ENCODE peak calls at places on chromosomes 16 and 17, in seven cellular contexts. I is cardiac fibroblast, N is GM13977, W is right lobe of liver, K is cardiac muscle cell, X is foreskin fibroblast, D is thyroid gland. G is an unnamed sample.

GRCh38 chr16:75477680-75478473 is 13.4 kb upstream of the TMEM170A start:
- DNase-seq in N (no peak), X (no peak), W (no peak), D (peak), K (no peak), I (no peak), G (no peak)

GRCh38 chr16:1895068-1895467 is 23.1 kb upstream of the MEIOB start:
- DNase-seq in N (no peak), X (no peak), D (no peak), K (no peak), I (no peak), W (no peak), G (no peak)

GRCh38 chr16:75305364-75306101 is 54.1 kb upstream of the BCAR1 start:
- DNase-seq in K (peak), N (peak), X (peak), I (peak), W (peak), D (peak), G (peak)

GRCh38 chr16:49588729-49589384 is 215.3 kb downstream of the C16orf78 start:
- DNase-seq in I (peak), X (peak), D (no peak), N (no peak), K (no peak), W (no peak), G (no peak)

GRCh38 chr17:6752068-6752909 is 3.6 kb upstream of the XAF1 start:
- DNase-seq in N (no peak), I (peak), X (peak), K (no peak), D (no peak), W (peak), G (peak)

GRCh38 chr17:80260791-80261158 is at the start of gene RNF213:
- DNase-seq in X (peak), K (peak), I (peak), N (peak), D (peak), W (peak), G (no peak)

GRCh38 chr17:81489012-81489968 is 23.3 kb downstream of the ACTG1 start:
- DNase-seq in W (no peak), K (no peak), N (no peak), D (no peak), X (no peak), I (no peak), G (no peak)

GRCh38 chr16:5333991-5334390 is 236.4 kb upstream of the EEF2KMT start:
- DNase-seq in N (no peak), W (no peak), K (no peak), I (no peak), X (no peak), D (no peak), G (no peak)

GRCh38 chr16:24580665-24581064 is 41.3 kb downstream of the RBBP6 start:
- DNase-seq in W (no peak), K (no peak), I (peak), X (peak), N (peak), D (no peak), G (peak)

GRCh38 chr17:76038050-76038449 is 10.9 kb upstream of the EVPL start:
- DNase-seq in D (no peak), N (no peak), X (peak), I (no peak), K (no peak), W (no peak), G (no peak)

GRCh38 chr17:67069591-67070136 is 25.3 kb downstream of the CACNG1 start:
- DNase-seq in X (no peak), D (no peak), N (no peak), W (no peak), K (no peak), I (no peak), G (no peak)

GRCh38 chr17:18008496-18009268 is 30.3 kb downstream of the ATPAF2 start:
- DNase-seq in I (no peak), X (peak), W (no peak), K (no peak), D (no peak), N (no peak), G (no peak)
- TF ChIP-seq CTCF in I (no peak), X (no peak), W (no peak), K (no peak), D (no peak), N (no peak), G (no peak)

GRCh38 chr17:63573634-63574033 is 23.4 kb downstream of the DCAF7 start:
- DNase-seq in I (peak), D (no peak), N (no peak), K (no peak), W (no peak), X (no peak), G (no peak)
- TF ChIP-seq CTCF in I (peak), D (no peak), N (peak), K (peak), W (peak), X (peak), G (peak)

GRCh38 chr17:40442392-40443195 is 656 bp upstream of the IGFBP4 start:
- DNase-seq in K (no peak), D (peak), X (peak), W (no peak), I (peak), N (no peak), G (no peak)
- TF ChIP-seq CTCF in K (no peak), D (peak), X (no peak), W (peak), I (no peak), N (no peak), G (no peak)

GRCh38 chr17:55545765-55546164 is 34.5 kb upstream of the SMIM36 start:
- DNase-seq in W (no peak), X (no peak), D (no peak), N (no peak), I (no peak), K (no peak), G (no peak)

GRCh38 chr17:55546481-55546880 is 35.2 kb upstream of the SMIM36 start:
- DNase-seq in D (no peak), I (no peak), W (no peak), N (no peak), X (no peak), K (no peak), G (no peak)

GRCh38 chr17:55543709-55544108 is 32.5 kb upstream of the SMIM36 start:
- DNase-seq in K (no peak), X (no peak), N (no peak), D (no peak), W (no peak), I (no peak), G (no peak)

GRCh38 chr17:55547027-55547670 is 35.9 kb upstream of the SMIM36 start:
- DNase-seq in I (no peak), D (no peak), K (no peak), W (no peak), X (peak), N (no peak), G (no peak)

DNA sequence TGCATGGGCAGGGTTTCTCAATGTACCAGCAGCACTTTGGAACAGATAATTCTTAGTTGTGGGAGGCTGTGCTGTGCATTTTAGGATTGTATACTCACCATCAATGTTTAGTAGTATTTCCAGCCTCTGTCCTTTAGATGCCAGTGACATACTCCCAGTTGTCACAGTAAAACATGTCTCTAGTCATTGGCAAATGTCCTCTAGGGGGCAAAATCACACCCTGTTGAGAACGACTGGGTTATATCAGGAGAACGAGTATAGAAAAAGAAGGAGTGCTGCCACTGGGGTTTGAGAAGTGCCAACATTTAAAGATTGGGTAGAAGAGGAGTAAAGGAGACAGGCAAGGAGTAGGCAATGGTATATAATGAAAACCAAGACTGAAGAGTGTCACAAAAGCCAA is 37.9 kb upstream of the SMIM36 start:
- DNase-seq in I (no peak), X (peak), N (peak), K (peak), W (no peak), D (peak), G (no peak)
- TF ChIP-seq CTCF in I (peak), X (peak), N (peak), K (peak), W (peak), D (peak), G (peak)

DNA sequence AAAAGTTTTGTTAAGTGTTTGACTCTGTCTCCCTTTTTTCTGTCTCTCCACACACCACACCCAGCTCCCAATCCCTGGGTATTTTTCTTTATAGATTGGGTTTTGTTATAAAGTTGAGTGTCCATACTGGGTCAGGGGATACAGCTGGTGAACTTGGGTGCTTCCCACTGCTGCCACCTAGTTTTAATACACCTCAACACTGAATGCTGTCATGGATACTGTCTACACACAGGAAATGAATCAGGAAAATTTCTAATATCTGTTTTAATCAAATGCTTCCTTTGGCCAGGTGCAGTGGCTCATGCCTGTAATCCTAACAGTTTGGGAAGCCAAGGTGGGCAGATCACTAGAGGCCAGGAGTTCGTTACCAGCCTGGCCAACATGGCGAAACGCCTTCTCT is 5.3 kb upstream of the TAOK1 start:
- DNase-seq in X (no peak), K (no peak), W (no peak), D (no peak), N (no peak), I (no peak), G (no peak)
- TF ChIP-seq CTCF in X (no peak), K (no peak), W (no peak), D (no peak), N (no peak), I (no peak), G (no peak)

DNA sequence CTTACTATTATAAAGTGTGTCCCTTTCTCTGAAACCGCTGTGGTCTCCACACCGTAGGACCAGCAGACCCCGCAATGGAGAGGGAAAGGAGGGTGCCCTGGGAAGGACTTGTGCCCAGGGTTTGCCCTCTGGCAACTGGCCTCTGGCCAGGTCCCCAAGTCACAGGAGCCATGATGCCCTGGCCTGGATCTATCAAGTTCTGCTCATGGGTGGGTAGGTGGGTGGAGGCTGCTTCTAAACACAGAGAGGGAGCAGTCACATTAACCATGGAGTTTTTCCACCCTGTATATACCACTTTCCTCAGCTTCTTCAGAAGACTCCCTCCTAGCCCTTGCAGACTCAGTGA is 9.4 kb upstream of the NEUROD2 start:
- DNase-seq in D (no peak), N (no peak), I (no peak), X (no peak), K (no peak), W (no peak), G (no peak)
- TF ChIP-seq CTCF in D (no peak), N (no peak), I (no peak), X (no peak), K (no peak), W (no peak), G (no peak)

GRCh38 chr16:82031116-82032084 is 3.7 kb upstream of the HSD17B2 start:
- DNase-seq in X (peak), W (no peak), N (peak), I (peak), K (peak), D (no peak), G (peak)
- TF ChIP-seq CTCF in X (peak), W (peak), N (peak), I (peak), K (peak), D (no peak), G (peak)

DNA sequence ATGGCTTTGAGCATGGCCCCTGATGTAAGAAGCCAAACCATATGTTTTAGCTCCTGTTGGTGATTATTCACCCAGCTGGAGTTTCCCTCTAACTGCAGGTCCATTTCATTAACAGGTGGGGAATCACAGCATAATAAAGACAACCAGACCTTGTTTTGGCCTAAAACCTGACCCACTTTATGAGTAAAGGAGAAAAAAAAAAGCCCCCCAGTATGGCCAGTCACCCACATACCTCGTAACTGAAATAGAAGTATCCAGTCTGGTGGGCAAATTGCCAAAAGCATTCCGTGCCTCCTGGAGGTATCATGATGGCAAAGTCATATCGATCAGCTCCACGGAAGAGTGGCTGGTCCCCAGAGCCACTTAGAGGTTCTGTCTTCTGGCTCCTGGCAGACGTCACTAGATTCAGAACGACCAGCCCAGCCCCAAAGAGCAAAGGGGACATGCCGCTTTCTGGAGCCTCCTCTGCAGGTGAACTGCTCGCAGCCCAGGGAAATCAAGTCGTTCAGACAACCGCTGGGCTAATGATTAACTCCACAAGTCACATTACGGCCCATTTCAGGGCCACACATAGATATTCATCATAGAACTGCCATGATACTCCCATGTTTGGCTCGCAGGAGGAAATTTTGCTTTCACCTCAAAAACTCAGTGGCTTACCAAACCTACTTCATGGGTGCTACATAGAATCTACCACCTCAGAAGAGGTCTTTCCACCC is at the start of gene TMED6:
- DNase-seq in X (no peak), N (no peak), K (no peak), W (peak), I (no peak), D (no peak), G (no peak)
- TF ChIP-seq CTCF in X (no peak), N (no peak), K (no peak), W (no peak), I (no peak), D (no peak), G (no peak)

DNA sequence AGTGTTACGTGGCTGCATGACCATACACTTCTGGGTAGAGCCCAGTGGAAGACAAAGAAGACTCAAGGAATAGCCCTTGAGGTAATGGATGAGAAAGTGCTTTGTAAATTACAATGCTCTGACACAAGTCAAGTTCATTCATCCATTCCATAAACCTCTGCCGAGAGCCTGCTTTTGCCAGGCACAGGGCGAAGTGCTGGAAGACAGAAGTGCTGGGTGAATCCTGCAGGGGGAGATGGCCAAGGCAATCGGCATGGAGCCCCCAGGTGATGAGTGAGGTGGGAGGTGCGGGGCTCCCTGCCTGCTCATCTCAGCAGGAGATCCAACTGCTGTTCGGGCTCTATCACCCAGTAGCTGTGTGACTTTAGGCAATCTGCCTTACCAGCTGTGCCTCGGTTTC is 2.8 kb upstream of the SOCS3 start:
- DNase-seq in N (no peak), K (no peak), I (no peak), W (no peak), X (no peak), D (no peak), G (no peak)
- TF ChIP-seq CTCF in N (no peak), K (no peak), I (peak), W (no peak), X (peak), D (no peak), G (peak)